ENCODE peak calls at places on chromosomes 13 and 19, in seven cellular contexts. Z is right cardiac atrium, K is right atrium auricular region, D is pancreas, X is MG63, P is heart left ventricle, V is body of pancreas. W is an unnamed sample. For H3K9me3, the result is how much of the 10 kb centered on the place peaks cover.

GRCh38 chr13:96650301-96650886 is 343.9 kb downstream of the OXGR1 start:
- DNase-seq in Z (no peak), K (no peak), D (no peak), X (no peak), P (no peak), V (no peak), W (no peak)

GRCh38 chr19:35297515-35297848 is 5.5 kb downstream of the MAG start:
- DNase-seq in Z (no peak), K (no peak), D (no peak), X (no peak), P (no peak), V (no peak), W (no peak)

GRCh38 chr19:50663280-50663790 is 14.1 kb downstream of the C19orf81 start:
- DNase-seq in Z (no peak), K (no peak), D (no peak), X (peak), P (no peak), V (no peak), W (peak)

GRCh38 chr13:51802601-51803000 is 1.4 kb downstream of the DHRS12 start:
- DNase-seq in Z (no peak), K (no peak), D (peak), X (no peak), P (no peak), V (no peak), W (no peak)

GRCh38 chr19:56170261-56170660 is 5.5 kb upstream of the GALP start:
- DNase-seq in Z (no peak), K (peak), D (no peak), X (peak), P (no peak), V (peak), W (no peak)

GRCh38 chr13:44219808-44220544 is 153.6 kb upstream of the SERP2 start:
- DNase-seq in Z (no peak), K (no peak), D (no peak), X (peak), P (no peak), V (no peak), W (no peak)

GRCh38 chr13:110980921-110981320 is 66.1 kb upstream of the ANKRD10 start:
- DNase-seq in Z (no peak), K (no peak), D (no peak), X (no peak), P (no peak), V (no peak), W (no peak)

GRCh38 chr19:30824809-30825208 is 452.6 kb downstream of the ZNF536 start:
- DNase-seq in Z (no peak), K (no peak), D (no peak), X (no peak), P (no peak), V (no peak), W (no peak)

GRCh38 chr19:10655457-10656312 is 1.5 kb downstream of the ILF3 start:
- DNase-seq in Z (no peak), K (no peak), D (peak), X (peak), P (no peak), V (peak), W (peak)

GRCh38 chr13:74767031-74767430 is 632.8 kb upstream of the KLF12 start:
- DNase-seq in Z (no peak), K (no peak), D (no peak), X (peak), P (no peak), V (no peak), W (no peak)

GRCh38 chr19:33740811-33741396 is 55.8 kb upstream of the KCTD15 start:
- DNase-seq in Z (no peak), K (no peak), D (peak), X (peak), P (peak), V (peak), W (peak)

GRCh38 chr19:8194528-8195275 is 14.5 kb upstream of the CERS4 start:
- DNase-seq in Z (peak), K (no peak), D (no peak), X (no peak), P (peak), V (no peak), W (no peak)

GRCh38 chr13:98097749-98098148 is 45.1 kb upstream of the FARP1 start:
- DNase-seq in Z (no peak), K (no peak), D (no peak), X (no peak), P (no peak), V (no peak), W (no peak)

GRCh38 chr19:29269641-29270040 is 56.7 kb upstream of the UQCRFS1 start:
- DNase-seq in Z (peak), K (no peak), D (no peak), X (no peak), P (no peak), V (no peak), W (no peak)

GRCh38 chr13:39100996-39101751 is 62.9 kb downstream of the NHLRC3 start:
- DNase-seq in Z (no peak), K (no peak), D (no peak), X (no peak), P (no peak), V (no peak), W (peak)

GRCh38 chr19:11767633-11768133 is 883 bp downstream of the ZNF441 start:
- DNase-seq in Z (peak), K (peak), D (peak), X (peak), P (peak), V (peak), W (peak)

GRCh38 chr19:35044317-35045117 is 3.0 kb downstream of the HPN start:
- DNase-seq in Z (peak), K (peak), D (no peak), X (peak), P (no peak), V (peak), W (peak)

GRCh38 chr19:10736916-10737551 is 19.2 kb downstream of the DNM2 start:
- DNase-seq in Z (no peak), K (no peak), D (no peak), X (no peak), P (no peak), V (no peak), W (no peak)

GRCh38 chr13:107342747-107343146 is 774.8 kb upstream of the ARGLU1 start:
- DNase-seq in Z (no peak), K (no peak), D (no peak), X (no peak), P (no peak), V (no peak), W (no peak)

GRCh38 chr13:111203742-111204386 is 88.8 kb downstream of the ARHGEF7 start:
- DNase-seq in Z (peak), K (no peak), D (no peak), X (no peak), P (no peak), V (no peak), W (no peak)

GRCh38 chr13:42875448-42876269 is 94.3 kb downstream of the FAM216B start:
- DNase-seq in Z (no peak), K (no peak), D (no peak), X (peak), P (no peak), V (peak), W (peak)

GRCh38 chr19:28012361-28012760 is 1200.6 kb downstream of the UQCRFS1 start:
- DNase-seq in Z (no peak), K (no peak), D (no peak), X (no peak), P (no peak), V (no peak), W (no peak)

GRCh38 chr13:29702912-29703351 is 107.4 kb upstream of the SLC7A1 start:
- DNase-seq in Z (no peak), K (no peak), D (no peak), X (peak), P (peak), V (no peak), W (peak)

GRCh38 chr19:38549061-38549460 is 68.7 kb downstream of the MAP4K1 start:
- DNase-seq in Z (no peak), K (no peak), D (no peak), X (no peak), P (no peak), V (no peak), W (no peak)

GRCh38 chr13:23630349-23631093 is 60.3 kb downstream of the TNFRSF19 start:
- DNase-seq in Z (no peak), K (no peak), D (no peak), X (no peak), P (no peak), V (no peak), W (no peak)

GRCh38 chr19:9935409-9936062 is 779 bp downstream of the OLFM2 start:
- DNase-seq in Z (no peak), K (no peak), D (no peak), X (no peak), P (no peak), V (peak), W (no peak)

GRCh38 chr13:43363156-43363918 is 340.0 kb downstream of the DNAJC15 start:
- DNase-seq in Z (no peak), K (no peak), D (no peak), X (peak), P (no peak), V (no peak), W (no peak)

GRCh38 chr13:80448725-80449124 is 107.8 kb upstream of the SPRY2 start:
- DNase-seq in Z (no peak), K (no peak), D (no peak), X (no peak), P (no peak), V (no peak), W (no peak)

GRCh38 chr19:18113827-18114226 is 16.2 kb downstream of the MAST3 start:
- DNase-seq in Z (no peak), K (no peak), D (no peak), X (no peak), P (no peak), V (no peak), W (no peak)
- H3K4me3 ChIP-seq in Z (no peak), K (no peak), D (no peak), X (no peak), P (no peak), V (no peak), W (no peak)

DNA sequence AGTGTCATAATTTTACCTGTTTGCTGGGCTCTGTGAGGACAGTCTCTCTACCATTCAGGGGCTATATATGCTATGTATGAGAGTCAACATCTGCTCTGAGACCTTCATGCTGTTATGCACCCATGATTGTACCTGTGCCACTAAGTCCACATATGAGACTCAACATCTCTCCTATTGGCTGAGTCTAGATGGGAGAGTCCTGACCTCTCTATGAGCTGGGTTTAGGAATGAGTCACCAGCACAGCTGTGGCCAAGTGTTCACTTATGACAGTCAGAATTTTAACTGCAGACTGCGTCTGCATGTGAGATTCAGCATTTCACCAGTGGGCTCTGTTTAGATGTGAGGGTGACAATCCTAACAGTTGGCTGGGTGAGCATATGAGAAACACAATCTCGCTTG is 49.5 kb downstream of the ZNF729 start:
- DNase-seq in Z (no peak), K (peak), D (no peak), X (no peak), P (no peak), V (no peak), W (peak)
- H3K9me3 ChIP-seq in Z (under half), K (under half), D (under half), X (under half), P (under half), V (under half), W (under half)

GRCh38 chr19:49491804-49492572 is 4.2 kb upstream of the RPS11 start:
- DNase-seq in Z (no peak), K (no peak), D (no peak), X (no peak), P (no peak), V (no peak), W (no peak)
- H3K4me3 ChIP-seq in Z (no peak), K (no peak), D (no peak), X (no peak), P (no peak), V (no peak), W (no peak)

GRCh38 chr19:6812612-6813011 is 40.1 kb downstream of the VAV1 start:
- DNase-seq in Z (no peak), K (no peak), D (no peak), X (no peak), P (no peak), V (no peak), W (no peak)
- H3K9me3 ChIP-seq in Z (under half), K (under half), D (under half), X (under half), P (under half), V (under half), W (under half)

GRCh38 chr19:3136684-3137055 is 837 bp downstream of the GNA15 start:
- DNase-seq in Z (peak), K (no peak), D (no peak), X (no peak), P (peak), V (no peak), W (no peak)
- H3K4me3 ChIP-seq in Z (no peak), K (peak), D (no peak), X (no peak), P (peak), V (no peak), W (no peak)

DNA sequence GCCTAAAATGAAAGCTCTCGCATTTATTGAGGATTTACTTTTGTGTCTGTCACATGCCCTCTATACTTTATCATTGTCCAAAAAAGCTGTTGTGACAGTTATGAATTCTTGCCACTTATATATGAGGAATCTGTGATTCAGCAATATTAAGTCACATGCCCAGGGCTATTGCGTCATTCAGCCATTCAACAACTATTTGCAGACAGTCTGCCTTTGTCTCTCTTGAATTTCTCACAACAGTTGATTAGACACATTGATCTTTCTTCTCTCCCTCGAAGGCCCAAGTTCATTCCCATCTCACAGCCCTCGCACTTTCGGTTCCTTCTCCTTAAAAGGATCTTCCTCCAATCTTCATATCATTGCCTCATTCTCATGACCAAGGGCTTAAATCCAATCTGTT is 342.6 kb downstream of the MZT1 start:
- DNase-seq in Z (no peak), K (no peak), D (no peak), X (no peak), P (no peak), V (peak), W (no peak)
- H3K9me3 ChIP-seq in Z (under half), K (under half), D (under half), X (under half), P (under half), V (under half), W (under half)

GRCh38 chr13:102769679-102770078 is 3.9 kb downstream of the TEX30 start:
- DNase-seq in Z (no peak), K (no peak), D (no peak), X (no peak), P (no peak), V (no peak), W (no peak)
- H3K4me3 ChIP-seq in Z (no peak), K (no peak), D (no peak), X (no peak), P (no peak), V (no peak), W (no peak)

GRCh38 chr19:52070496-52070895 is 21.9 kb upstream of the ZNF432 start:
- DNase-seq in Z (no peak), K (no peak), D (no peak), X (peak), P (no peak), V (no peak), W (no peak)
- H3K9me3 ChIP-seq in Z (under half), K (under half), D (under half), X (half or more), P (under half), V (under half), W (under half)